ENCODE peak calls at places on chromosomes 6 and 20, in four cellular contexts. Q, Z, B and N are unnamed samples.

GRCh38 chr20:47576516-47577033 is 74.9 kb downstream of the NCOA3 start:
- DNase-seq in Q (peak), Z (peak), B (no peak), N (no peak)

GRCh38 chr20:61628480-61628879 is 376.4 kb downstream of the CDH4 start:
- DNase-seq in Q (peak), Z (no peak), B (no peak), N (no peak)

GRCh38 chr20:3820901-3821727 is 767 bp downstream of the AP5S1 start:
- DNase-seq in Q (no peak), Z (no peak), B (no peak), N (no peak)

GRCh38 chr6:118335325-118335724 is 212.8 kb upstream of the PLN start:
- DNase-seq in Q (no peak), Z (no peak), B (no peak), N (no peak)

GRCh38 chr20:16615199-16615598 is 42.0 kb upstream of the KIF16B start:
- DNase-seq in Q (no peak), Z (peak), B (no peak), N (no peak)

GRCh38 chr20:45095753-45096371 is 5.1 kb downstream of the KCNS1 start:
- DNase-seq in Q (no peak), Z (peak), B (no peak), N (peak)

GRCh38 chr6:66516377-66516776 is 809.4 kb upstream of the EYS start:
- DNase-seq in Q (no peak), Z (no peak), B (no peak), N (no peak)

GRCh38 chr6:161736796-161737292 is 463.0 kb upstream of the AGPAT4 start:
- DNase-seq in Q (no peak), Z (no peak), B (no peak), N (no peak)

GRCh38 chr20:45783656-45784294 is 7.9 kb downstream of the WFDC3 start:
- DNase-seq in Q (no peak), Z (peak), B (no peak), N (no peak)

GRCh38 chr20:4341804-4342560 is 326.6 kb upstream of the RNF24 start:
- DNase-seq in Q (no peak), Z (no peak), B (no peak), N (no peak)

GRCh38 chr6:43045371-43045930 is 8.2 kb downstream of the CUL7 start:
- DNase-seq in Q (no peak), Z (no peak), B (no peak), N (no peak)

GRCh38 chr6:161924516-161925116 is 650.8 kb upstream of the AGPAT4 start:
- DNase-seq in Q (peak), Z (no peak), B (no peak), N (no peak)

GRCh38 chr20:49747707-49748524 is 34.2 kb upstream of the B4GALT5 start:
- DNase-seq in Q (peak), Z (peak), B (peak), N (no peak)

GRCh38 chr6:121932071-121933009 is 467.1 kb upstream of the HSF2 start:
- DNase-seq in Q (no peak), Z (peak), B (peak), N (peak)

GRCh38 chr6:129889580-129889979 is 28.5 kb upstream of the TMEM244 start:
- DNase-seq in Q (no peak), Z (no peak), B (no peak), N (no peak)

GRCh38 chr6:146200136-146200708 is 171.4 kb downstream of the GRM1 start:
- DNase-seq in Q (no peak), Z (no peak), B (no peak), N (no peak)

GRCh38 chr20:56736285-56736857 is 107.3 kb downstream of the TFAP2C start:
- DNase-seq in Q (no peak), Z (no peak), B (no peak), N (peak)

GRCh38 chr20:54469293-54469692 is 6.1 kb upstream of the DOK5 start:
- DNase-seq in Q (no peak), Z (no peak), B (no peak), N (no peak)

GRCh38 chr6:113970808-113971676 is at the start of gene HDAC2:
- DNase-seq in Q (peak), Z (peak), B (peak), N (peak)
- TF ChIP-seq POLR2A in Q (peak), Z (peak), B (no peak), N (peak)

DNA sequence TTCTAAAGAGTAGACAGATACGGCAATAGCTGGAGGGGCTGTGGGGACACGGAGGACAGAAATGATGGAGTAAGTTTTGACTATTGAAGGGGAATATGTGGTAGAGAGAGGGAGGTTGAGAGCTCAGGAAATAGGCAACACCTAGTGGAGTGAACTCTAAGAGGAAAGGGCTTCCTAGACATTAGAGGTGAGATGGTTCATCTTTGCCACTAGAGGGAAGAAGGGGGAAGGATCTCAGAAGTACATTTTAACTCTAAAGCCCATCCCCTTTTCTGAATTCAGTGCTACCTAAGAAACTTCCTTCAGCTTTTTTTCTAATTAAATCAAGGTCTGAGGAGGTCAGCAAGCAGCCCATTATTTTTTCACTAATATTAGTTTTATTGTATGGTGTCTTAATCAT is 689.4 kb upstream of the MAP3K7 start:
- DNase-seq in Q (no peak), Z (no peak), B (no peak), N (no peak)
- TF ChIP-seq CTCF in Q (peak), Z (no peak), B (no peak), N (peak)

GRCh38 chr20:13008761-13009681 is at the start of gene SPTLC3:
- DNase-seq in Q (peak), Z (peak), B (no peak), N (peak)
- TF ChIP-seq POLR2A in Q (peak), Z (peak), B (no peak), N (no peak)

GRCh38 chr6:166849762-166850181 is 106.6 kb downstream of the RNASET2 start:
- DNase-seq in Q (no peak), Z (no peak), B (no peak), N (no peak)

GRCh38 chr6:166853371-166854325 is 102.7 kb downstream of the RNASET2 start:
- DNase-seq in Q (no peak), Z (no peak), B (no peak), N (peak)

GRCh38 chr6:166851426-166851825 is 104.9 kb downstream of the RNASET2 start:
- DNase-seq in Q (no peak), Z (no peak), B (no peak), N (no peak)

GRCh38 chr6:166850677-166851076 is 105.7 kb downstream of the RNASET2 start:
- DNase-seq in Q (no peak), Z (no peak), B (no peak), N (no peak)

GRCh38 chr6:166852484-166852975 is 103.8 kb downstream of the RNASET2 start:
- DNase-seq in Q (no peak), Z (no peak), B (no peak), N (no peak)
- TF ChIP-seq CTCF in Q (no peak), Z (no peak), B (no peak), N (peak)

GRCh38 chr6:29679962-29680361 is 990 bp downstream of the ZFP57 start:
- DNase-seq in Q (no peak), Z (no peak), B (no peak), N (no peak)

GRCh38 chr6:29678114-29678513 is 2.8 kb downstream of the ZFP57 start:
- DNase-seq in Q (no peak), Z (no peak), B (no peak), N (no peak)

GRCh38 chr6:29681811-29682210 is 859 bp upstream of the ZFP57 start:
- DNase-seq in Q (no peak), Z (no peak), B (no peak), N (no peak)

GRCh38 chr6:29680416-29680815 is 536 bp downstream of the ZFP57 start:
- DNase-seq in Q (no peak), Z (no peak), B (no peak), N (no peak)

DNA sequence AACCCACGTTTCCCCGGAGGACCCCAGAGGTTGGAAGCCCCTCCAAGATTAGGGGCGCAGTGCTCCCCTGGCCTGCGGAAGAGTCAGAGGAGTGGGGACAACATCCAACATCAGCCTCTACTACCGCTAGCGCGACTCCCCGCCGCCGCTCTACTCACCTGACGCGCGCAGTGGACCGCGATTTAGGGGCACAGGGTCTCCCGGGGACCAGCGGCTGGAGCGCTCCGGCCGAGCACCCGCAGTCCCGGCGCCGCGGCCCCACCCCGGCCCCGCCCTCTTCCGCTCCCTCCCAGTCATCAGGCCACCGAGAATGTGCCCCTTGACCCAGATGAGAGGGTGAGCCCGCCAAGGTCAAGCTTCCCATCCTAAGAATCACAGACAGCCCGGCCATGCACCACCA is at the start of gene ZFP57:
- DNase-seq in Q (no peak), Z (no peak), B (no peak), N (no peak)
- TF ChIP-seq POLR2A in Q (no peak), Z (no peak), B (no peak), N (no peak)